ENCODE peak calls at places on chromosome 10, in six cellular contexts. One of them, this sample, is unnamed. For H3K9me3, the result is how much of the 10 kb centered on the place peaks cover.

GRCh38 chr10:7686351-7687171 is 16.6 kb upstream of the ITIH2 start:
- DNase-seq in tibial artery: no peak
- DNase-seq in left ventricle myocardium inferior: no peak
- DNase-seq in OCI-LY7: no peak
- DNase-seq in IMR-90: no peak
- DNase-seq in thoracic aorta: no peak
- DNase-seq in this sample: no peak

GRCh38 chr10:31660301-31660700 is 268.3 kb downstream of the ARHGAP12 start:
- DNase-seq in tibial artery: no peak
- DNase-seq in left ventricle myocardium inferior: no peak
- DNase-seq in OCI-LY7: no peak
- DNase-seq in IMR-90: no peak
- DNase-seq in thoracic aorta: no peak
- DNase-seq in this sample: no peak

GRCh38 chr10:13560597-13560996 is 26.2 kb upstream of the PRPF18 start:
- DNase-seq in tibial artery: no peak
- DNase-seq in left ventricle myocardium inferior: no peak
- DNase-seq in OCI-LY7: no peak
- DNase-seq in IMR-90: peak
- DNase-seq in thoracic aorta: no peak
- DNase-seq in this sample: no peak

GRCh38 chr10:118106426-118106825 is 59.7 kb upstream of the RAB11FIP2 start:
- DNase-seq in tibial artery: no peak
- DNase-seq in left ventricle myocardium inferior: no peak
- DNase-seq in OCI-LY7: peak
- DNase-seq in IMR-90: peak
- DNase-seq in thoracic aorta: no peak
- DNase-seq in this sample: no peak

GRCh38 chr10:130747359-130747758 is 564.2 kb downstream of the TCERG1L start:
- DNase-seq in tibial artery: no peak
- DNase-seq in left ventricle myocardium inferior: no peak
- DNase-seq in OCI-LY7: no peak
- DNase-seq in IMR-90: no peak
- DNase-seq in thoracic aorta: no peak
- DNase-seq in this sample: no peak

GRCh38 chr10:130615463-130615862 is 479.3 kb downstream of the GLRX3 start:
- DNase-seq in tibial artery: no peak
- DNase-seq in left ventricle myocardium inferior: no peak
- DNase-seq in OCI-LY7: no peak
- DNase-seq in IMR-90: no peak
- DNase-seq in thoracic aorta: no peak
- DNase-seq in this sample: no peak

GRCh38 chr10:116787893-116788665 is 45.7 kb upstream of the HSPA12A start:
- DNase-seq in tibial artery: peak
- DNase-seq in left ventricle myocardium inferior: peak
- DNase-seq in OCI-LY7: peak
- DNase-seq in IMR-90: peak
- DNase-seq in thoracic aorta: peak
- DNase-seq in this sample: peak

GRCh38 chr10:88819290-88819689 is 16.8 kb downstream of the LIPM start:
- DNase-seq in tibial artery: no peak
- DNase-seq in left ventricle myocardium inferior: no peak
- DNase-seq in OCI-LY7: no peak
- DNase-seq in IMR-90: peak
- DNase-seq in thoracic aorta: no peak
- DNase-seq in this sample: no peak

GRCh38 chr10:44301781-44302400 is 83.0 kb downstream of the CXCL12 start:
- DNase-seq in tibial artery: no peak
- DNase-seq in left ventricle myocardium inferior: no peak
- DNase-seq in OCI-LY7: no peak
- DNase-seq in IMR-90: peak
- DNase-seq in thoracic aorta: no peak
- DNase-seq in this sample: no peak

GRCh38 chr10:11397077-11397476 is 214.4 kb downstream of the USP6NL start:
- DNase-seq in tibial artery: no peak
- DNase-seq in left ventricle myocardium inferior: no peak
- DNase-seq in OCI-LY7: no peak
- DNase-seq in IMR-90: no peak
- DNase-seq in thoracic aorta: no peak
- DNase-seq in this sample: no peak

GRCh38 chr10:18240185-18240882 is 100.1 kb downstream of the CACNB2 start:
- DNase-seq in tibial artery: no peak
- DNase-seq in left ventricle myocardium inferior: no peak
- DNase-seq in OCI-LY7: no peak
- DNase-seq in IMR-90: no peak
- DNase-seq in thoracic aorta: no peak
- DNase-seq in this sample: no peak

GRCh38 chr10:4316166-4316810 is 509.7 kb upstream of the AKR1E2 start:
- DNase-seq in tibial artery: peak
- DNase-seq in left ventricle myocardium inferior: peak
- DNase-seq in OCI-LY7: no peak
- DNase-seq in IMR-90: peak
- DNase-seq in thoracic aorta: peak
- DNase-seq in this sample: peak

GRCh38 chr10:129589546-129589945 is 122.5 kb downstream of the MGMT start:
- DNase-seq in tibial artery: no peak
- DNase-seq in left ventricle myocardium inferior: no peak
- DNase-seq in OCI-LY7: no peak
- DNase-seq in IMR-90: no peak
- DNase-seq in thoracic aorta: no peak
- DNase-seq in this sample: no peak

GRCh38 chr10:97713351-97713827 is at the start of gene MARVELD1:
- DNase-seq in tibial artery: peak
- DNase-seq in left ventricle myocardium inferior: peak
- DNase-seq in OCI-LY7: no peak
- DNase-seq in IMR-90: peak
- DNase-seq in thoracic aorta: peak
- DNase-seq in this sample: peak

GRCh38 chr10:106504536-106504935 is 660.0 kb downstream of the SORCS1 start:
- DNase-seq in tibial artery: no peak
- DNase-seq in left ventricle myocardium inferior: no peak
- DNase-seq in OCI-LY7: no peak
- DNase-seq in IMR-90: no peak
- DNase-seq in thoracic aorta: no peak
- DNase-seq in this sample: no peak

GRCh38 chr10:94108200-94108599 is 114.5 kb downstream of the PLCE1 start:
- DNase-seq in tibial artery: no peak
- DNase-seq in left ventricle myocardium inferior: no peak
- DNase-seq in OCI-LY7: no peak
- DNase-seq in IMR-90: peak
- DNase-seq in thoracic aorta: no peak
- DNase-seq in this sample: no peak

GRCh38 chr10:45001382-45002148 is 842 bp downstream of the ZNF22 start:
- DNase-seq in tibial artery: peak
- DNase-seq in left ventricle myocardium inferior: peak
- DNase-seq in OCI-LY7: peak
- DNase-seq in IMR-90: peak
- DNase-seq in thoracic aorta: no peak
- DNase-seq in this sample: peak

GRCh38 chr10:82150123-82150900 is 275.3 kb downstream of the NRG3 start:
- DNase-seq in tibial artery: no peak
- DNase-seq in left ventricle myocardium inferior: no peak
- DNase-seq in OCI-LY7: peak
- DNase-seq in IMR-90: no peak
- DNase-seq in thoracic aorta: no peak
- DNase-seq in this sample: no peak

GRCh38 chr10:12782537-12782936 is 219.0 kb downstream of the CCDC3 start:
- DNase-seq in tibial artery: no peak
- DNase-seq in left ventricle myocardium inferior: peak
- DNase-seq in OCI-LY7: peak
- DNase-seq in IMR-90: peak
- DNase-seq in thoracic aorta: no peak
- DNase-seq in this sample: no peak

DNA sequence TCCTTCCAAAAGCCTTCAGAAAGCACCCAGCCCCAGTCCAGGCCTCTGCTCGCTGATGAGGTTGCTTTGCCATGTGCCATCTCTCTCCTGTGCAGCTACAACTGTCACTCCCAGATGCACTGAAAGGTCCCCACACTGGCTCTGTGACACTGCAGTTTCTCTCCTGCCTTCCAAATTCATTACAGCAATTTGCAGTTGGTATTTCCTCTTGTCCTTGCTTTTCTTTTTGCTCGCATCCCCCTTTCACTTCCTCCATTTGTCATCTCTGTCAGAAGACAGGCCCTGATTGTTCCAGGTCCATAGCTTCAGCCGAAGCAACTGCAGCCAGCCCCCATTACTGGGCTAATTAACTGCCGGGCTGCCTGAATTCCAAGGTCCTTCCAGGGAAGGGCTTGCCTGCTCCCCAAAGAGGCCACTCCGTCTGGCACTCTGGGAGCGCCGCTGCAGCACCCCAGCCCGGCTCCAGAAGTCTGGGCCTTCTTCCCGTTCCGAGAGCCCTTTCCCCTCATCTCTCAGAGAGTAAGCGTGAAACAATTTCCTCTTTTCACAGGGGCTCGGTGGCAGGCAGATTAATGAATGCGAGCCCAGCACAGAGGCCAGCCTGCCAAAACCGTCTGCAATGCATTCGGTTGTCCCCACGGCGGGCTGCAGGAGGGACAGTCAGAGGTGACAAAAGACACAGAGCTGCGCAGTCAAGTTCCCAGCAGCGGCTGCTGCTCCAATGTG is 279.5 kb upstream of the HABP2 start:
- DNase-seq in tibial artery: peak
- DNase-seq in left ventricle myocardium inferior: peak
- DNase-seq in OCI-LY7: no peak
- DNase-seq in IMR-90: no peak
- DNase-seq in thoracic aorta: no peak
- DNase-seq in this sample: no peak
- H3K9me3 ChIP-seq in tibial artery: under half
- H3K9me3 ChIP-seq in left ventricle myocardium inferior: under half
- H3K9me3 ChIP-seq in OCI-LY7: under half
- H3K9me3 ChIP-seq in IMR-90: under half
- H3K9me3 ChIP-seq in thoracic aorta: under half
- H3K9me3 ChIP-seq in this sample: under half

GRCh38 chr10:132163278-132163765 is 23.4 kb upstream of the DPYSL4 start:
- DNase-seq in tibial artery: no peak
- DNase-seq in left ventricle myocardium inferior: no peak
- DNase-seq in OCI-LY7: peak
- DNase-seq in IMR-90: no peak
- DNase-seq in thoracic aorta: no peak
- DNase-seq in this sample: no peak
- TF ChIP-seq CTCF in tibial artery: no peak
- TF ChIP-seq CTCF in left ventricle myocardium inferior: peak
- TF ChIP-seq CTCF in OCI-LY7: peak
- TF ChIP-seq CTCF in IMR-90: no peak
- TF ChIP-seq CTCF in thoracic aorta: no peak
- TF ChIP-seq CTCF in this sample: no peak

GRCh38 chr10:101818958-101819633 is 852 bp upstream of the OGA start:
- DNase-seq in tibial artery: no peak
- DNase-seq in left ventricle myocardium inferior: no peak
- DNase-seq in OCI-LY7: no peak
- DNase-seq in IMR-90: no peak
- DNase-seq in thoracic aorta: no peak
- DNase-seq in this sample: peak
- H3K27ac ChIP-seq in tibial artery: peak
- H3K27ac ChIP-seq in left ventricle myocardium inferior: peak
- H3K27ac ChIP-seq in OCI-LY7: peak
- H3K27ac ChIP-seq in IMR-90: peak
- H3K27ac ChIP-seq in thoracic aorta: peak
- H3K27ac ChIP-seq in this sample: peak

DNA sequence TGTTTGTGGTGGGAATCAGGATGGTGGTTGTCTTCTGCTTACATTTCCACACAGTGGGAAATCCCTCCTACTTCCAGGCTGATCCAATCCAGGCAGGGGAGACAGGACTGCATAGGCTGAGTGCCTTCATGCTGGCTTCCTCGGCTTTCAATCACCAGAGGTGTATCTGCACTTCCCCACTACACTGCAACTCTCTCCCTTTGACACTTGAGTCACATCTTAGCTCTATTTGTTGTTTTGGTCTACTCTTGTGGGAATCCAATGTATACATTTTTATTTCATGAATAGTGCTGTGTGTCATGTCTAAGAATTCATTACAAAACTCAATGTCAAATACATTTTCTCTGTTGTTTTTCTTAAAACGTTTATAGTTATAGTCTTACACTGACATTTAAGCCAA is 735.6 kb downstream of the XPNPEP1 start:
- DNase-seq in tibial artery: no peak
- DNase-seq in left ventricle myocardium inferior: no peak
- DNase-seq in OCI-LY7: no peak
- DNase-seq in IMR-90: peak
- DNase-seq in thoracic aorta: no peak
- DNase-seq in this sample: no peak
- H3K9me3 ChIP-seq in tibial artery: under half
- H3K9me3 ChIP-seq in left ventricle myocardium inferior: half or more
- H3K9me3 ChIP-seq in OCI-LY7: under half
- H3K9me3 ChIP-seq in IMR-90: under half
- H3K9me3 ChIP-seq in thoracic aorta: under half
- H3K9me3 ChIP-seq in this sample: under half

This sample was measured in gastrocnemius medialis.